ENCODE peak calls at places on chromosome 19, in four cellular contexts. P is T-helper 2 cell treated with Interferon-gamma antibody and Interleukin-4, amounts not matched to agents 5 μg/mL and 100 μg/mL, for 36 hours; B is stimulated activated CD4-positive, alpha-beta T cell treated with anti-CD3 and anti-CD28 coated beads, TNF-alpha, amount 100 ng/mL, for 24 hours; Q is uterus. V is an unnamed sample.
A peak's percentile ranks its signal among the peaks of the same experiment; 100 is the strongest.

GRCh38 chr19:4115050-4115817 is 8.7 kb downstream of the MAP2K2 start:
- DNase-seq in P (peak; percentile 52), B (peak; percentile 20), Q (no peak), V (peak; percentile 68)

GRCh38 chr19:44648536-44649370 is 5.0 kb downstream of the PVR start:
- DNase-seq in P (no peak), B (no peak), Q (no peak), V (no peak)

GRCh38 chr19:49977846-49978245 is 16.9 kb upstream of the SIGLEC11 start:
- DNase-seq in P (no peak), B (no peak), Q (no peak), V (no peak)

GRCh38 chr19:13841339-13842293 is 35.3 kb upstream of the NANOS3 start:
- DNase-seq in P (peak; percentile 42), B (no peak), Q (no peak), V (no peak)

GRCh38 chr19:45094158-45094557 is 1.2 kb downstream of the PPP1R37 start:
- DNase-seq in P (no peak), B (no peak), Q (no peak), V (no peak)

GRCh38 chr19:15885919-15886318 is 12.0 kb downstream of the CYP4F2 start:
- DNase-seq in P (no peak), B (no peak), Q (no peak), V (no peak)

GRCh38 chr19:11152318-11153062 is 3.1 kb downstream of the SPC24 start:
- DNase-seq in P (no peak), B (no peak), Q (peak; percentile 93), V (no peak)

GRCh38 chr19:38649305-38650179 is 2.1 kb downstream of the ACTN4 start:
- DNase-seq in P (no peak), B (no peak), Q (peak; percentile 72), V (no peak)

GRCh38 chr19:38122402-38123093 is 101.5 kb downstream of the DPF1 start:
- DNase-seq in P (no peak), B (no peak), Q (no peak), V (no peak)

GRCh38 chr19:801030-801860 is 4.0 kb downstream of the PTBP1 start:
- DNase-seq in P (no peak), B (no peak), Q (peak; percentile 64), V (no peak)

GRCh38 chr19:29819300-29819699 is 7.5 kb downstream of the CCNE1 start:
- DNase-seq in P (no peak), B (no peak), Q (no peak), V (no peak)

GRCh38 chr19:42270346-42271044 is 1.4 kb downstream of the CIC start:
- DNase-seq in P (peak; percentile 70), B (peak; percentile 51), Q (peak; percentile 53), V (peak; percentile 62)

GRCh38 chr19:814108-815078 is 7.4 kb downstream of the PLPPR3 start:
- DNase-seq in P (no peak), B (no peak), Q (no peak), V (no peak)

GRCh38 chr19:45952691-45953505 is 20.8 kb downstream of the NOVA2 start:
- DNase-seq in P (peak; percentile 30), B (no peak), Q (no peak), V (peak; percentile 37)

GRCh38 chr19:5225486-5226345 is 114.9 kb downstream of the PTPRS start:
- DNase-seq in P (no peak), B (no peak), Q (no peak), V (no peak)

GRCh38 chr19:752652-753517 is 2.0 kb downstream of the MISP start:
- DNase-seq in P (no peak), B (no peak), Q (no peak), V (no peak)

GRCh38 chr19:17370026-17370587 is 7.0 kb downstream of the PLVAP start:
- DNase-seq in P (no peak), B (no peak), Q (no peak), V (no peak)

GRCh38 chr19:8361921-8362793 is 1.8 kb upstream of the ANGPTL4 start:
- DNase-seq in P (peak; percentile 30), B (no peak), Q (peak; percentile 88), V (no peak)

GRCh38 chr19:40006273-40006691 is 9.4 kb downstream of the ZNF546 start:
- DNase-seq in P (no peak), B (no peak), Q (no peak), V (no peak)

GRCh38 chr19:273393-273792 is 17.8 kb downstream of the PLPP2 start:
- DNase-seq in P (no peak), B (no peak), Q (no peak), V (no peak)

GRCh38 chr19:7799640-7800355 is 30.2 kb upstream of the EVI5L start:
- DNase-seq in P (peak; percentile 50), B (peak; percentile 48), Q (peak; percentile 44), V (peak; percentile 35)

GRCh38 chr19:27905074-27905473 is 1307.9 kb downstream of the UQCRFS1 start:
- DNase-seq in P (no peak), B (no peak), Q (no peak), V (no peak)

GRCh38 chr19:48795855-48796142 is 15.0 kb downstream of the BCAT2 start:
- DNase-seq in P (no peak), B (no peak), Q (peak; percentile 77), V (no peak)

GRCh38 chr19:9205506-9206113 is 13.8 kb downstream of the OR7D4 start:
- DNase-seq in P (peak; percentile 44), B (peak; percentile 37), Q (peak; percentile 57), V (peak; percentile 51)

GRCh38 chr19:45881082-45881908 is 4.6 kb downstream of the IRF2BP1 start:
- DNase-seq in P (no peak), B (no peak), Q (no peak), V (no peak)

GRCh38 chr19:6571167-6571566 is 19.8 kb downstream of the CD70 start:
- DNase-seq in P (no peak), B (no peak), Q (no peak), V (no peak)

V was measured in activated T-helper 2 cell treated with anti-CD3 and anti-CD28 coated beads, Interferon-gamma antibody, Interleukin-2, Interleukin-4, amounts not matched to agents 10 μg/mL and 5 μg/mL and 100 μg/mL, durations not matched to agents 14 hours and 24 hours and 36 hours.